ENCODE peak calls at places on chromosomes 1 and 21, in eight cellular contexts. E, Z, M, S, N, A, W and D are unnamed samples.

GRCh38 chr1:206578959-206579358 is 33.3 kb downstream of the EIF2D start:
- DNase-seq in E (no peak), Z (no peak), M (peak), S (no peak), N (no peak), A (no peak), W (no peak), D (no peak)

GRCh38 chr21:34020005-34020847 is 53.2 kb upstream of the MRPS6 start:
- DNase-seq in E (no peak), Z (no peak), M (no peak), S (no peak), N (no peak), A (peak), W (no peak), D (no peak)

GRCh38 chr1:119477710-119478109 is 29.3 kb upstream of the HSD3B1 start:
- DNase-seq in E (no peak), Z (no peak), M (no peak), S (no peak), N (no peak), A (no peak), W (no peak), D (no peak)

GRCh38 chr1:108505766-108506075 is 54.2 kb upstream of the EEIG2 start:
- DNase-seq in E (no peak), Z (no peak), M (no peak), S (no peak), N (no peak), A (no peak), W (no peak), D (no peak)

GRCh38 chr1:66300986-66301451 is 232.9 kb upstream of the SGIP1 start:
- DNase-seq in E (no peak), Z (no peak), M (no peak), S (no peak), N (no peak), A (no peak), W (no peak), D (no peak)

GRCh38 chr1:205488074-205488723 is 16.3 kb upstream of the CDK18 start:
- DNase-seq in E (peak), Z (no peak), M (peak), S (peak), N (peak), A (peak), W (peak), D (peak)

GRCh38 chr1:228417471-228418203 is 976 bp upstream of the TRIM17 start:
- DNase-seq in E (no peak), Z (no peak), M (no peak), S (no peak), N (no peak), A (no peak), W (no peak), D (no peak)

GRCh38 chr1:173554541-173555250 is 48.2 kb downstream of the SLC9C2 start:
- DNase-seq in E (no peak), Z (no peak), M (no peak), S (no peak), N (no peak), A (no peak), W (no peak), D (no peak)

GRCh38 chr1:232463226-232463625 is 166.7 kb downstream of the SIPA1L2 start:
- DNase-seq in E (no peak), Z (no peak), M (no peak), S (no peak), N (no peak), A (no peak), W (no peak), D (no peak)

GRCh38 chr1:31666290-31666963 is 21.8 kb upstream of the PEF1 start:
- DNase-seq in E (no peak), Z (no peak), M (no peak), S (peak), N (no peak), A (no peak), W (no peak), D (peak)

GRCh38 chr1:211330282-211330936 is 3.8 kb downstream of the TRAF5 start:
- DNase-seq in E (no peak), Z (no peak), M (no peak), S (no peak), N (no peak), A (no peak), W (no peak), D (no peak)